ENCODE peak calls at places on chromosomes 11 and 22, in four cellular contexts. U is stomach, V is sigmoid colon, J is GM12878. D is an unnamed sample.

GRCh38 chr11:113796663-113797259 is 17.2 kb downstream of the CLDN25 start:
- DNase-seq in U (peak), V (no peak), J (no peak), D (no peak)

GRCh38 chr11:58772719-58773285 is 41.1 kb upstream of the GLYAT start:
- DNase-seq in U (no peak), V (no peak), J (no peak), D (no peak)

GRCh38 chr11:86923993-86924766 is 31.0 kb downstream of the FZD4 start:
- DNase-seq in U (no peak), V (no peak), J (no peak), D (no peak)

GRCh38 chr22:41596776-41597634 is 7.4 kb upstream of the PMM1 start:
- DNase-seq in U (peak), V (peak), J (no peak), D (peak)

GRCh38 chr22:39474351-39474991 is 17.7 kb downstream of the MGAT3 start:
- DNase-seq in U (no peak), V (no peak), J (no peak), D (no peak)

GRCh38 chr22:47009304-47010101 is 247.1 kb downstream of the TBC1D22A start:
- DNase-seq in U (no peak), V (peak), J (no peak), D (no peak)

GRCh38 chr11:68215087-68215445 is 2.0 kb upstream of the KMT5B start:
- DNase-seq in U (no peak), V (no peak), J (no peak), D (no peak)

GRCh38 chr11:128351168-128351567 is 236.2 kb downstream of the ETS1 start:
- DNase-seq in U (no peak), V (no peak), J (no peak), D (no peak)

GRCh38 chr22:35312198-35313059 is 12.7 kb downstream of the TOM1 start:
- DNase-seq in U (no peak), V (peak), J (no peak), D (peak)

GRCh38 chr11:12469451-12469850 is 92.1 kb downstream of the PARVA start:
- DNase-seq in U (no peak), V (no peak), J (no peak), D (no peak)

GRCh38 chr11:123055132-123055924 is 6.6 kb downstream of the HSPA8 start:
- DNase-seq in U (no peak), V (no peak), J (no peak), D (no peak)

GRCh38 chr11:123057604-123058305 is 4.2 kb downstream of the HSPA8 start:
- DNase-seq in U (no peak), V (no peak), J (no peak), D (no peak)

GRCh38 chr11:123056835-123057491 is 5.0 kb downstream of the HSPA8 start:
- DNase-seq in U (no peak), V (no peak), J (no peak), D (no peak)

GRCh38 chr11:123052884-123053721 is 8.8 kb downstream of the HSPA8 start:
- DNase-seq in U (no peak), V (no peak), J (no peak), D (no peak)

GRCh38 chr11:123054301-123055065 is 7.5 kb downstream of the HSPA8 start:
- DNase-seq in U (no peak), V (no peak), J (no peak), D (no peak)
- TF ChIP-seq POLR2A in U (no peak), V (no peak), J (no peak), D (no peak)

GRCh38 chr11:57274904-57275498 is 38.0 kb upstream of the APLNR start:
- DNase-seq in U (no peak), V (no peak), J (no peak), D (no peak)
- H3K27ac ChIP-seq in U (peak), V (no peak), J (no peak), D (peak)

DNA sequence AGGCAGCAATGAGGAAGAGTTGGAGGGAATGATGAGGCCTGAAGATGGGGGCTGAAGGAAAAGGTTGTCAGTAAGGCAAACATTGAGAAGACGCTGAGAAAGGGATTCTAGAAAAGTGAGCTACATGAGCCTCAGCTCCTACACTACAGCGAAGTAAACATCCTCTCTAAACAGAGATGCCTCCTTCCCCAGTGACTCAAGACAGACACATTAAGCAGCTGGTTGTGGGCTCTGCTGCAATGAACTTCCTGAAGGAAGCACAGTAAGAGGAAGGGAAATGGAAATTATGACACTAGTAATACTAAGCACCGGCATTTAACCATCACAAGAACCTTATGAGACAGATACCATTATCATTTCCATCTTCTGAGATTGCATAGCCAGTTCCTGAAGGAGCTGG is 190.5 kb downstream of the C11orf87 start:
- DNase-seq in U (no peak), V (no peak), J (no peak), D (no peak)
- TF ChIP-seq POLR2AphosphoS5 in U (no peak), V (no peak), J (no peak), D (no peak)

DNA sequence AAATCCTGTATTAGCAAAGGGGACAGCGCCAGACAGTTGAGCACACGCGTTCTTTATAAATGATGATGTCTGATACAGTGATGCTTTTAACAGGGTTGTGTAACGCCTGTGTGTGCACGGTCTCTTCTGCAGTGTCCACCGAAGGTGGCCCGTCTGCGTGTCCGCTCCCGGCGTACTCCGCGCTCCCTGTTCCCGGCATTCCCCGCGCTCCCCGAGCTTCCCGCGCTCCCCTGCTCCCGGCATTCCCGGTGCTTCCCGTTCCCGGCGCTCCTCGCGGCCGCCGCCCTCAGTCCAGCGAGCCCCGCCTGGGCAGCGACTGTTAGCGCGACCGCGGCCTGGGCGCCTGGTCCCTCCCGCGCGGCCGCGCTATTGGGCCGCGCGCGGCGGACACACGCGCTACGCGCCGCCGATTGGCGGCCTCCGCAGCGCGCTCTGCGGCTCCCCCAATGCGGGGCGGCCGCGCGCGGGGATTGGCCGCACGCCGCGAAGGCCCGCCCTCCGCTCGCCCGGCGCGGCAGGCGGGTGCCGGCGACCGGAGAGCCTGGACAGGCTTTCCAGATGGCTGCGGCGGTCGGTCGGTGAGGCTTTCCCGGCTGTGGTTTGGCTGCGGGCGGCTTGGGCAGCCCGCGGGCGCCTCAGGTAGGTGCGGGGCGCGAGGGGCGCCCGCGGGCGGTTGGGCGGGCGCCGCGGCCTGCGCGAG is at the start of gene DGCR8:
- DNase-seq in U (peak), V (peak), J (peak), D (peak)
- TF ChIP-seq POLR2A in U (no peak), V (peak), J (peak), D (no peak)

D was measured in spleen.